ENCODE peak calls at places on chromosomes 12 and 14, in six cellular contexts. O is IMR-90, W is SK-N-SH, C is MM.1S, U is PC-3, Q is H1. M is an unnamed sample.

GRCh38 chr12:2338381-2338780 is 285.6 kb downstream of the CACNA1C start:
- DNase-seq in O (no peak), W (no peak), C (no peak), U (no peak), Q (no peak), M (no peak)

GRCh38 chr14:36553650-36554260 is 28.7 kb downstream of the NKX2-8 start:
- DNase-seq in O (peak; percentile 51), W (peak; percentile 45), C (peak; percentile 47), U (peak; percentile 72), Q (no peak), M (peak; percentile 59)

GRCh38 chr14:54818201-54819133 is 84.2 kb downstream of the GCH1 start:
- DNase-seq in O (peak; percentile 69), W (peak; percentile 76), C (no peak), U (peak; percentile 85), Q (no peak), M (no peak)

GRCh38 chr12:53173085-53173715 is 7.3 kb upstream of the ZNF740 start:
- DNase-seq in O (peak; percentile 53), W (no peak), C (no peak), U (peak; percentile 68), Q (no peak), M (no peak)

GRCh38 chr14:25400607-25401206 is 350.8 kb upstream of the STXBP6 start:
- DNase-seq in O (peak; percentile 29), W (peak; percentile 9), C (peak; percentile 54), U (peak; percentile 64), Q (no peak), M (peak; percentile 54)

GRCh38 chr12:26523708-26524150 is 309.3 kb downstream of the ITPR2 start:
- DNase-seq in O (peak; percentile 93), W (peak; percentile 67), C (no peak), U (no peak), Q (no peak), M (no peak)

GRCh38 chr14:65302571-65303184 is 109.9 kb upstream of the FUT8 start:
- DNase-seq in O (no peak), W (no peak), C (no peak), U (peak; percentile 80), Q (no peak), M (peak; percentile 82)

GRCh38 chr14:103882503-103883262 is 35.3 kb upstream of the PPP1R13B start:
- DNase-seq in O (no peak), W (peak; percentile 87), C (no peak), U (no peak), Q (no peak), M (no peak)

GRCh38 chr12:89117448-89118034 is 234.8 kb downstream of the DUSP6 start:
- DNase-seq in O (peak; percentile 2), W (no peak), C (no peak), U (peak; percentile 92), Q (no peak), M (no peak)

GRCh38 chr14:32826404-32827082 is 112.1 kb upstream of the NPAS3 start:
- DNase-seq in O (no peak), W (peak; percentile 25), C (no peak), U (peak; percentile 30), Q (no peak), M (no peak)

GRCh38 chr14:58639842-58640484 is 2.2 kb downstream of the DACT1 start:
- DNase-seq in O (peak; percentile 86), W (peak; percentile 78), C (no peak), U (peak; percentile 96), Q (no peak), M (peak; percentile 12)

GRCh38 chr14:70045715-70046535 is 142.8 kb downstream of the SLC8A3 start:
- DNase-seq in O (peak; percentile 48), W (peak; percentile 82), C (no peak), U (peak; percentile 82), Q (peak; percentile 63), M (no peak)

GRCh38 chr12:18135086-18135485 is 45.1 kb upstream of the RERGL start:
- DNase-seq in O (no peak), W (no peak), C (no peak), U (no peak), Q (no peak), M (no peak)

GRCh38 chr12:122174155-122174845 is at the start of gene IL31:
- DNase-seq in O (no peak), W (no peak), C (no peak), U (no peak), Q (no peak), M (no peak)

GRCh38 chr14:69811227-69811867 is 14.3 kb upstream of the SLC10A1 start:
- DNase-seq in O (no peak), W (no peak), C (no peak), U (no peak), Q (no peak), M (no peak)

GRCh38 chr12:51417826-51418225 is 6.8 kb upstream of the SLC4A8 start:
- DNase-seq in O (no peak), W (no peak), C (no peak), U (no peak), Q (no peak), M (no peak)

GRCh38 chr14:26598672-26599131 is 869 bp upstream of the NOVA1 start:
- DNase-seq in O (no peak), W (peak; percentile 4), C (no peak), U (no peak), Q (no peak), M (no peak)

GRCh38 chr12:6962285-6963015 is 8.0 kb downstream of the PHB2 start:
- DNase-seq in O (no peak), W (peak; percentile 35), C (peak; percentile 3), U (no peak), Q (no peak), M (no peak)

GRCh38 chr14:101889366-101889765 is 75.0 kb upstream of the DYNC1H1 start:
- DNase-seq in O (no peak), W (no peak), C (no peak), U (no peak), Q (no peak), M (no peak)

GRCh38 chr14:77825895-77826519 is 26.1 kb downstream of the ADCK1 start:
- DNase-seq in O (no peak), W (no peak), C (no peak), U (no peak), Q (no peak), M (no peak)

GRCh38 chr12:6205144-6205539 is 4.9 kb downstream of the CD9 start:
- DNase-seq in O (no peak), W (no peak), C (no peak), U (no peak), Q (no peak), M (no peak)

GRCh38 chr14:84252706-84253105 is 1277.2 kb upstream of the FLRT2 start:
- DNase-seq in O (no peak), W (no peak), C (no peak), U (no peak), Q (no peak), M (no peak)

GRCh38 chr12:69982081-69982480 is 157.1 kb downstream of the MYRFL start:
- DNase-seq in O (no peak), W (no peak), C (no peak), U (no peak), Q (no peak), M (no peak)

GRCh38 chr12:69661386-69661785 is 37.7 kb downstream of the BEST3 start:
- DNase-seq in O (no peak), W (no peak), C (no peak), U (no peak), Q (no peak), M (no peak)

GRCh38 chr12:21471294-21471693 is 30.1 kb downstream of the RECQL start:
- DNase-seq in O (no peak), W (no peak), C (peak; percentile 13), U (no peak), Q (no peak), M (no peak)

GRCh38 chr12:64127811-64128210 is 94.3 kb downstream of the KICS2 start:
- DNase-seq in O (no peak), W (no peak), C (no peak), U (no peak), Q (no peak), M (no peak)

GRCh38 chr14:30551460-30551859 is 7.5 kb upstream of the G2E3 start:
- DNase-seq in O (peak; percentile 50), W (no peak), C (no peak), U (peak; percentile 85), Q (no peak), M (no peak)

GRCh38 chr12:100058482-100059029 is 73.8 kb upstream of the ANKS1B start:
- DNase-seq in O (peak; percentile 96), W (peak; percentile 9), C (no peak), U (peak; percentile 68), Q (no peak), M (no peak)

GRCh38 chr12:98423963-98424362 is 91.4 kb upstream of the TMPO start:
- DNase-seq in O (no peak), W (no peak), C (no peak), U (no peak), Q (no peak), M (no peak)

GRCh38 chr12:46921048-46921753 is 95.4 kb upstream of the SLC38A4 start:
- DNase-seq in O (peak; percentile 82), W (no peak), C (no peak), U (peak; percentile 92), Q (no peak), M (no peak)

DNA sequence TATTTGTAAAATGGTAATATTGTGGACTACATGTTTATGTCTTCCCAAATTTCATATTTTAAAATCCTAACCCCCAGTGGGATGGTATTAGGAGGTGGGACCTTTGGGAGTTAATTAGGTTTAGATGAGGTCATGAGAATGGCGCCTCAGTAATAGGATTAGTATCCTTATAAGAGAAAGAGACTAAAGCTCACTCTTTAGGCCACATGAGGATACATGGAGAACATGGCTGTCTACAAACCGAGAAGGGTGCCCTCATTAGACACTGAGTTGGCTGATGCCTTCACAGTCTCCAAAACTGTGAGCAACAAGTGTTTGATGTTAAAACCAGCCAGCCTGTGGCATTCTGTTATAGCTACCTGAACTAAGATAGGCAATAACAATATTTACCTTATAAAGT is 58.3 kb upstream of the OTOGL start:
- DNase-seq in O (no peak), W (no peak), C (no peak), U (no peak), Q (no peak), M (no peak)
- H3K4me2 ChIP-seq in O (no peak overlapping the region), W (no peak overlapping the region), C (no peak overlapping the region), U (no peak overlapping the region), Q (no peak overlapping the region), M (no peak overlapping the region)

GRCh38 chr14:74886001-74886400 is 4.3 kb downstream of the DLST start:
- DNase-seq in O (peak; percentile 98), W (no peak), C (no peak), U (no peak), Q (no peak), M (no peak)
- H4K20me1 ChIP-seq in O (peaks cover 66% of the 10 kb centered on the region), W (peaks cover 66% of the 10 kb centered on the region), C (no peaks in the 10 kb centered on the region), U (peaks cover 27% of the 10 kb centered on the region), Q (peaks cover 28% of the 10 kb centered on the region), M (peaks cover 37% of the 10 kb centered on the region)

DNA sequence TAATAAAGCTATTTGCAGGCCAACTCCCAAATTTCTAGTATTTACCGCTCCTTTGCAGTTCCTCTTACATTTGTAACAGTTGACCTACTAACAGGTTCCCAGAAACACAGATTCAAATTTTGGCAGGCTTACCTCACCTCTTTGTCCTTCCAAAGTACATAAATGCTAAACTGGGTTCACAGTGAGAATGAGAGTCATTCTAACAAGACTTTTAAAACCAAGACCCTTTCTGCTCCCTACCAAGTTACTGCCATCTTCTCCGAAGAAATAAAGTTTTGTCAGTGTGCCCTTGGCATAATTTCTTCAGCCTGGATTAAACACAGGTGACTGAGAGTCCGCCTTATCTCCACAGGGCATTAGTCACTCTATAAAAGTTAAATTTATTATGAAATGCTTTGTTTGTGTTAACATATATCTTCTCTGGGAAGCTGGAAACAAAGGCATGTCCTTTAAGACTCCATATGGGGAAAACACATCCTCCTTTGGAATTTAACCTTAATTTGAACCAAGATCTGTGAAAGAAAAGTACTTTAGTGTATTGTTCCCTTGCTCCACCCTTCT is 28.2 kb downstream of the FOXA1 start:
- DNase-seq in O (no peak), W (no peak), C (no peak), U (peak; percentile 98), Q (no peak), M (no peak)
- H3K27ac ChIP-seq in O (no peak overlapping the region), W (no peak overlapping the region), C (no peak overlapping the region), U (peak overlapping the region; percentile 91), Q (no peak overlapping the region), M (no peak overlapping the region)

GRCh38 chr12:780750-781379 is 28.5 kb downstream of the WNK1 start:
- DNase-seq in O (no peak), W (no peak), C (no peak), U (no peak), Q (no peak), M (no peak)
- H3K4me2 ChIP-seq in O (peak overlapping the region; percentile 53), W (peak overlapping the region; percentile 51), C (no peak overlapping the region), U (no peak overlapping the region), Q (no peak overlapping the region), M (no peak overlapping the region)